ENCODE peak calls at places on chromosomes 4 and X, in nine cellular contexts. V is OCI-LY7, D is GM23248, O is PC-3, W is K562, P is fibroblast of lung, R is mammary epithelial cell, L is GM23338, E is HCT116. A is an unnamed sample. For H3K79me2, the result is how much of the 10 kb centered on the place peaks cover.

GRCh38 chr4:182478475-182478874 is 235.3 kb downstream of the TENM3 start:
- DNase-seq in V (peak), D (peak), O (peak), W (peak), P (peak), R (peak), L (peak), E (peak), A (no peak)

GRCh38 chr4:165345663-165346417 is 18.4 kb downstream of the MSMO1 start:
- DNase-seq in V (no peak), D (no peak), O (peak), W (no peak), P (no peak), R (no peak), L (peak), E (no peak), A (no peak)

GRCh38 chr4:100289530-100289888 is 99.2 kb upstream of the DDIT4L start:
- DNase-seq in V (no peak), D (peak), O (peak), W (no peak), P (no peak), R (peak), L (peak), E (no peak), A (no peak)

GRCh38 chrX:120309873-120310730 is 1.2 kb downstream of the TMEM255A start:
- DNase-seq in V (no peak), D (peak), O (peak), W (no peak), P (no peak), R (no peak), L (peak), E (no peak), A (peak)

GRCh38 chr4:4848540-4848939 is 10.9 kb upstream of the MSX1 start:
- DNase-seq in V (no peak), D (no peak), O (no peak), W (no peak), P (no peak), R (no peak), L (no peak), E (no peak), A (no peak)

GRCh38 chr4:21992330-21992729 is 43.8 kb upstream of the KCNIP4 start:
- DNase-seq in V (no peak), D (peak), O (no peak), W (no peak), P (peak), R (no peak), L (no peak), E (no peak), A (no peak)

GRCh38 chr4:87458913-87459312 is 36.5 kb downstream of the NUDT9 start:
- DNase-seq in V (no peak), D (no peak), O (no peak), W (no peak), P (no peak), R (no peak), L (no peak), E (no peak), A (no peak)

GRCh38 chrX:71542411-71542810 is 9.5 kb downstream of the OGT start:
- DNase-seq in V (no peak), D (peak), O (peak), W (no peak), P (peak), R (peak), L (no peak), E (no peak), A (no peak)

GRCh38 chrX:139642241-139642927 is 65.6 kb downstream of the MCF2 start:
- DNase-seq in V (no peak), D (peak), O (no peak), W (no peak), P (peak), R (peak), L (peak), E (no peak), A (no peak)

GRCh38 chr4:55183926-55184599 is 58.7 kb upstream of the KDR start:
- DNase-seq in V (no peak), D (peak), O (peak), W (no peak), P (peak), R (peak), L (peak), E (peak), A (peak)

GRCh38 chr4:22179124-22179874 is 230.7 kb upstream of the KCNIP4 start:
- DNase-seq in V (no peak), D (peak), O (peak), W (no peak), P (peak), R (peak), L (no peak), E (no peak), A (peak)

GRCh38 chr4:112361181-112361791 is 64.1 kb downstream of the ALPK1 start:
- DNase-seq in V (peak), D (no peak), O (peak), W (no peak), P (no peak), R (peak), L (peak), E (no peak), A (no peak)

GRCh38 chr4:67699603-67700002 is 1.4 kb downstream of the UBA6 start:
- DNase-seq in V (no peak), D (no peak), O (no peak), W (no peak), P (no peak), R (no peak), L (no peak), E (no peak), A (no peak)

GRCh38 chr4:102625232-102625930 is 124.2 kb downstream of the NFKB1 start:
- DNase-seq in V (peak), D (peak), O (peak), W (no peak), P (peak), R (peak), L (peak), E (no peak), A (no peak)

GRCh38 chrX:149721778-149722177 is 9.9 kb downstream of the MAGEA11 start:
- DNase-seq in V (no peak), D (no peak), O (no peak), W (no peak), P (no peak), R (no peak), L (no peak), E (no peak), A (no peak)

GRCh38 chr4:79893441-79893840 is 179.6 kb downstream of the ANTXR2 start:
- DNase-seq in V (no peak), D (no peak), O (no peak), W (no peak), P (peak), R (no peak), L (no peak), E (no peak), A (no peak)

GRCh38 chr4:139975830-139976272 is 178.1 kb downstream of the MAML3 start:
- DNase-seq in V (peak), D (peak), O (peak), W (no peak), P (peak), R (peak), L (no peak), E (no peak), A (no peak)

GRCh38 chr4:88858752-88859151 is 161.1 kb upstream of the NAP1L5 start:
- DNase-seq in V (peak), D (no peak), O (no peak), W (no peak), P (peak), R (no peak), L (no peak), E (no peak), A (no peak)

GRCh38 chr4:99504804-99505502 is 5.9 kb upstream of the C4orf17 start:
- DNase-seq in V (no peak), D (no peak), O (no peak), W (no peak), P (no peak), R (peak), L (no peak), E (no peak), A (no peak)

GRCh38 chrX:31038585-31039326 is 33.1 kb downstream of the FTHL17 start:
- DNase-seq in V (peak), D (peak), O (peak), W (peak), P (peak), R (peak), L (peak), E (no peak), A (no peak)

GRCh38 chr4:17535906-17536305 is 20.9 kb downstream of the CLRN2 start:
- DNase-seq in V (no peak), D (no peak), O (no peak), W (peak), P (no peak), R (no peak), L (no peak), E (peak), A (no peak)

GRCh38 chr4:107999932-108000539 is 10.3 kb downstream of the HADH start:
- DNase-seq in V (no peak), D (no peak), O (no peak), W (no peak), P (peak), R (no peak), L (no peak), E (no peak), A (no peak)
- H3K79me2 ChIP-seq in V (half or more), D (under half), O (under half), W (under half), P (under half), R (under half), L (under half), E (under half), A (under half)

GRCh38 chrX:9467751-9468150 is 2.9 kb downstream of the TBL1X start:
- DNase-seq in V (no peak), D (no peak), O (no peak), W (no peak), P (no peak), R (no peak), L (no peak), E (no peak), A (no peak)

GRCh38 chrX:9466115-9466495 is 1.2 kb downstream of the TBL1X start:
- DNase-seq in V (peak), D (peak), O (peak), W (peak), P (peak), R (no peak), L (peak), E (no peak), A (no peak)

GRCh38 chrX:9466711-9467110 is 1.9 kb downstream of the TBL1X start:
- DNase-seq in V (no peak), D (peak), O (peak), W (no peak), P (no peak), R (no peak), L (no peak), E (no peak), A (no peak)

GRCh38 chrX:9465380-9466114 is 689 bp downstream of the TBL1X start:
- DNase-seq in V (peak), D (peak), O (no peak), W (peak), P (no peak), R (peak), L (peak), E (no peak), A (no peak)

GRCh38 chrX:9467181-9467580 is 2.3 kb downstream of the TBL1X start:
- DNase-seq in V (no peak), D (no peak), O (no peak), W (no peak), P (peak), R (no peak), L (no peak), E (no peak), A (no peak)
- H3K4me3 ChIP-seq in V (no peak), D (no peak), O (peak), W (peak), P (peak), R (no peak), L (no peak), E (no peak), A (no peak)

GRCh38 chr4:1883583-1883982 is 12.4 kb downstream of the NSD2 start:
- DNase-seq in V (no peak), D (no peak), O (no peak), W (peak), P (no peak), R (no peak), L (no peak), E (no peak), A (no peak)
- H3K79me2 ChIP-seq in V (half or more), D (half or more), O (half or more), W (half or more), P (half or more), R (half or more), L (half or more), E (half or more), A (half or more)

GRCh38 chr4:3443750-3444309 is 2.1 kb downstream of the HGFAC start:
- DNase-seq in V (no peak), D (no peak), O (no peak), W (no peak), P (no peak), R (no peak), L (no peak), E (no peak), A (no peak)

GRCh38 chr4:3442460-3442958 is 741 bp downstream of the HGFAC start:
- DNase-seq in V (no peak), D (no peak), O (no peak), W (no peak), P (no peak), R (no peak), L (no peak), E (no peak), A (no peak)

GRCh38 chr4:3441501-3442459 is at the start of gene HGFAC:
- DNase-seq in V (no peak), D (peak), O (no peak), W (no peak), P (no peak), R (no peak), L (no peak), E (no peak), A (no peak)

GRCh38 chr4:3444351-3445110 is 2.8 kb downstream of the HGFAC start:
- DNase-seq in V (no peak), D (no peak), O (no peak), W (no peak), P (no peak), R (no peak), L (no peak), E (no peak), A (no peak)

DNA sequence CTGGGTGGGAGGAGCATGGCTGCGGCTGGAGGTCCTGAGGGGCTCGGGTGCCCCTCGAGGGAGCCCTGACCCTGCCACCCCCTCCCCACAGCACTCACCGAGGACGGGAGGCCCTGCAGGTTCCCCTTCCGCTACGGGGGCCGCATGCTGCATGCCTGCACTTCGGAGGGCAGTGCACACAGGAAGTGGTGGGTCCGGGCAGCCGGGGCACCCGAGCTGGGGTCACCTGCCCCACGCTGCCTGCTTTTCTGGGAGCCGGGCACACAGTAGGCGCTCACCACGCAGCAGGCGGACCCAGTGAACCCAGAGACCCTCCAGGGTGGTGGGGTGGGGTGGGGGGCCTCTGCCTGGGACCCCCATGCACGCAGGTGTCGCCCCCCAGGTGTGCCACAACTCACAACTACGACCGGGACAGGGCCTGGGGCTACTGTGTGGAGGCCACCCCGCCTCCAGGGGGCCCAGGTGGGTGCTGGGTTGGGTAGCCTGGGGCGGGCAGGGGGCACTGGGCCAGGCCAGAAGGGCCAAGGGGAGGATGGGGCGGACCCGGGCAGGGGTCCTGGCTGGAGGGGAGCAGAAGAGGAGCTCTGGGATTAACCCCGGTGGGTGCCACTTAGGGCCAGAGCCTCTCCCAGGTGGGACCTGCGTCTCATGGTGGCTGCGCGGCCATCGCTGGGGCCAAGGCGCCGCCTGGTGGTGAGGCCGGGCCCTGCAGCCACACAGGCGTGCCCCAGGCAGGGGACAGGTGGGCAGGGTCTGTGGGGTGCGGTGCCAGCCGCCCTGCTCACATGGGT is 1.4 kb downstream of the HGFAC start:
- DNase-seq in V (peak), D (peak), O (peak), W (peak), P (peak), R (peak), L (peak), E (no peak), A (no peak)
- H3K4me3 ChIP-seq in V (no peak), D (no peak), O (no peak), W (no peak), P (no peak), R (no peak), L (no peak), E (no peak), A (no peak)

A was measured in keratinocyte.